ENCODE peak calls at places on chromosomes 11 and 22, in six cellular contexts. One of them, this sample, is unnamed.
A peak's percentile ranks its signal among the peaks of the same experiment; 100 is the strongest.

GRCh38 chr11:1814691-1815090 is 20.1 kb upstream of the SYT8 start:
- DNase-seq in thyroid gland: no peak
- DNase-seq in 8988T: no peak
- DNase-seq in activated CD4-positive, alpha-beta T cell treated with anti-CD3 and anti-CD28 coated beads, Interleukin-2, amount 10 ng/mL, durations not matched to agents 7 days and 5 days: no peak
- DNase-seq in activated naive CD4-positive, alpha-beta T cell: no peak
- DNase-seq in psoas muscle: no peak
- DNase-seq in this sample: no peak

GRCh38 chr11:6735306-6735705 is 36.5 kb downstream of the OR2AG2 start:
- DNase-seq in thyroid gland: no peak
- DNase-seq in 8988T: no peak
- DNase-seq in activated CD4-positive, alpha-beta T cell treated with anti-CD3 and anti-CD28 coated beads, Interleukin-2, amount 10 ng/mL, durations not matched to agents 7 days and 5 days: no peak
- DNase-seq in activated naive CD4-positive, alpha-beta T cell: no peak
- DNase-seq in psoas muscle: no peak
- DNase-seq in this sample: no peak

GRCh38 chr11:102546923-102547471 is 16.4 kb upstream of the MMP7 start:
- DNase-seq in thyroid gland: peak; percentile 71
- DNase-seq in 8988T: no peak
- DNase-seq in activated CD4-positive, alpha-beta T cell treated with anti-CD3 and anti-CD28 coated beads, Interleukin-2, amount 10 ng/mL, durations not matched to agents 7 days and 5 days: no peak
- DNase-seq in activated naive CD4-positive, alpha-beta T cell: no peak
- DNase-seq in psoas muscle: no peak
- DNase-seq in this sample: no peak

GRCh38 chr11:132627981-132628380 is 904.3 kb downstream of the OPCML start:
- DNase-seq in thyroid gland: no peak
- DNase-seq in 8988T: no peak
- DNase-seq in activated CD4-positive, alpha-beta T cell treated with anti-CD3 and anti-CD28 coated beads, Interleukin-2, amount 10 ng/mL, durations not matched to agents 7 days and 5 days: no peak
- DNase-seq in activated naive CD4-positive, alpha-beta T cell: no peak
- DNase-seq in psoas muscle: no peak
- DNase-seq in this sample: no peak

GRCh38 chr11:61533401-61533800 is 24.9 kb downstream of the LRRC10B start:
- DNase-seq in thyroid gland: peak; percentile 92
- DNase-seq in 8988T: no peak
- DNase-seq in activated CD4-positive, alpha-beta T cell treated with anti-CD3 and anti-CD28 coated beads, Interleukin-2, amount 10 ng/mL, durations not matched to agents 7 days and 5 days: no peak
- DNase-seq in activated naive CD4-positive, alpha-beta T cell: no peak
- DNase-seq in psoas muscle: no peak
- DNase-seq in this sample: no peak

GRCh38 chr11:45665206-45665932 is at the start of gene CHST1:
- DNase-seq in thyroid gland: peak; percentile 88
- DNase-seq in 8988T: peak; percentile 94
- DNase-seq in activated CD4-positive, alpha-beta T cell treated with anti-CD3 and anti-CD28 coated beads, Interleukin-2, amount 10 ng/mL, durations not matched to agents 7 days and 5 days: no peak
- DNase-seq in activated naive CD4-positive, alpha-beta T cell: no peak
- DNase-seq in psoas muscle: peak; percentile 73
- DNase-seq in this sample: no peak

GRCh38 chr11:326842-327580 is 6.4 kb upstream of the IFITM3 start:
- DNase-seq in thyroid gland: peak; percentile 83
- DNase-seq in 8988T: no peak
- DNase-seq in activated CD4-positive, alpha-beta T cell treated with anti-CD3 and anti-CD28 coated beads, Interleukin-2, amount 10 ng/mL, durations not matched to agents 7 days and 5 days: peak; percentile 59
- DNase-seq in activated naive CD4-positive, alpha-beta T cell: no peak
- DNase-seq in psoas muscle: peak; percentile 81
- DNase-seq in this sample: no peak

GRCh38 chr11:65078151-65078550 is 5.7 kb downstream of the CDCA5 start:
- DNase-seq in thyroid gland: peak; percentile 47
- DNase-seq in 8988T: peak; percentile 75
- DNase-seq in activated CD4-positive, alpha-beta T cell treated with anti-CD3 and anti-CD28 coated beads, Interleukin-2, amount 10 ng/mL, durations not matched to agents 7 days and 5 days: peak; percentile 81
- DNase-seq in activated naive CD4-positive, alpha-beta T cell: no peak
- DNase-seq in psoas muscle: peak; percentile 39
- DNase-seq in this sample: no peak

GRCh38 chr22:25546242-25546641 is 18.2 kb upstream of the GRK3 start:
- DNase-seq in thyroid gland: no peak
- DNase-seq in 8988T: no peak
- DNase-seq in activated CD4-positive, alpha-beta T cell treated with anti-CD3 and anti-CD28 coated beads, Interleukin-2, amount 10 ng/mL, durations not matched to agents 7 days and 5 days: no peak
- DNase-seq in activated naive CD4-positive, alpha-beta T cell: no peak
- DNase-seq in psoas muscle: no peak
- DNase-seq in this sample: no peak

GRCh38 chr11:64226507-64227051 is 505 bp downstream of the NUDT22 start:
- DNase-seq in thyroid gland: peak; percentile 58
- DNase-seq in 8988T: peak; percentile 52
- DNase-seq in activated CD4-positive, alpha-beta T cell treated with anti-CD3 and anti-CD28 coated beads, Interleukin-2, amount 10 ng/mL, durations not matched to agents 7 days and 5 days: peak; percentile 73
- DNase-seq in activated naive CD4-positive, alpha-beta T cell: no peak
- DNase-seq in psoas muscle: peak; percentile 69
- DNase-seq in this sample: no peak

GRCh38 chr22:43592470-43592869 is 180.7 kb downstream of the MPPED1 start:
- DNase-seq in thyroid gland: no peak
- DNase-seq in 8988T: no peak
- DNase-seq in activated CD4-positive, alpha-beta T cell treated with anti-CD3 and anti-CD28 coated beads, Interleukin-2, amount 10 ng/mL, durations not matched to agents 7 days and 5 days: no peak
- DNase-seq in activated naive CD4-positive, alpha-beta T cell: no peak
- DNase-seq in psoas muscle: no peak
- DNase-seq in this sample: no peak

GRCh38 chr22:45271667-45272188 is 13.0 kb upstream of the UPK3A start:
- DNase-seq in thyroid gland: no peak
- DNase-seq in 8988T: no peak
- DNase-seq in activated CD4-positive, alpha-beta T cell treated with anti-CD3 and anti-CD28 coated beads, Interleukin-2, amount 10 ng/mL, durations not matched to agents 7 days and 5 days: no peak
- DNase-seq in activated naive CD4-positive, alpha-beta T cell: no peak
- DNase-seq in psoas muscle: peak; percentile 67
- DNase-seq in this sample: no peak

GRCh38 chr11:70700453-70700852 is 302.1 kb downstream of the CTTN start:
- DNase-seq in thyroid gland: no peak
- DNase-seq in 8988T: no peak
- DNase-seq in activated CD4-positive, alpha-beta T cell treated with anti-CD3 and anti-CD28 coated beads, Interleukin-2, amount 10 ng/mL, durations not matched to agents 7 days and 5 days: no peak
- DNase-seq in activated naive CD4-positive, alpha-beta T cell: no peak
- DNase-seq in psoas muscle: no peak
- DNase-seq in this sample: no peak

GRCh38 chr11:75938543-75938942 is 123.5 kb downstream of the UVRAG start:
- DNase-seq in thyroid gland: no peak
- DNase-seq in 8988T: no peak
- DNase-seq in activated CD4-positive, alpha-beta T cell treated with anti-CD3 and anti-CD28 coated beads, Interleukin-2, amount 10 ng/mL, durations not matched to agents 7 days and 5 days: no peak
- DNase-seq in activated naive CD4-positive, alpha-beta T cell: no peak
- DNase-seq in psoas muscle: no peak
- DNase-seq in this sample: no peak

GRCh38 chr22:40588726-40589125 is 47.8 kb downstream of the MRTFA start:
- DNase-seq in thyroid gland: no peak
- DNase-seq in 8988T: no peak
- DNase-seq in activated CD4-positive, alpha-beta T cell treated with anti-CD3 and anti-CD28 coated beads, Interleukin-2, amount 10 ng/mL, durations not matched to agents 7 days and 5 days: no peak
- DNase-seq in activated naive CD4-positive, alpha-beta T cell: no peak
- DNase-seq in psoas muscle: no peak
- DNase-seq in this sample: no peak

GRCh38 chr11:17991799-17992433 is 20.9 kb downstream of the SERGEF start:
- DNase-seq in thyroid gland: peak; percentile 39
- DNase-seq in 8988T: peak; percentile 24
- DNase-seq in activated CD4-positive, alpha-beta T cell treated with anti-CD3 and anti-CD28 coated beads, Interleukin-2, amount 10 ng/mL, durations not matched to agents 7 days and 5 days: peak; percentile 69
- DNase-seq in activated naive CD4-positive, alpha-beta T cell: no peak
- DNase-seq in psoas muscle: no peak
- DNase-seq in this sample: no peak

GRCh38 chr11:84022221-84022620 is 736.1 kb upstream of the CCDC90B start:
- DNase-seq in thyroid gland: no peak
- DNase-seq in 8988T: no peak
- DNase-seq in activated CD4-positive, alpha-beta T cell treated with anti-CD3 and anti-CD28 coated beads, Interleukin-2, amount 10 ng/mL, durations not matched to agents 7 days and 5 days: no peak
- DNase-seq in activated naive CD4-positive, alpha-beta T cell: no peak
- DNase-seq in psoas muscle: no peak
- DNase-seq in this sample: no peak

GRCh38 chr11:13440100-13440855 is 22.7 kb downstream of the BTBD10 start:
- DNase-seq in thyroid gland: no peak
- DNase-seq in 8988T: no peak
- DNase-seq in activated CD4-positive, alpha-beta T cell treated with anti-CD3 and anti-CD28 coated beads, Interleukin-2, amount 10 ng/mL, durations not matched to agents 7 days and 5 days: no peak
- DNase-seq in activated naive CD4-positive, alpha-beta T cell: no peak
- DNase-seq in psoas muscle: peak; percentile 13
- DNase-seq in this sample: peak; percentile 91

GRCh38 chr22:38823076-38823475 is 20.8 kb downstream of the NPTXR start:
- DNase-seq in thyroid gland: no peak
- DNase-seq in 8988T: no peak
- DNase-seq in activated CD4-positive, alpha-beta T cell treated with anti-CD3 and anti-CD28 coated beads, Interleukin-2, amount 10 ng/mL, durations not matched to agents 7 days and 5 days: no peak
- DNase-seq in activated naive CD4-positive, alpha-beta T cell: no peak
- DNase-seq in psoas muscle: no peak
- DNase-seq in this sample: no peak

GRCh38 chr11:3849297-3849874 is 6.1 kb upstream of the STIM1 start:
- DNase-seq in thyroid gland: no peak
- DNase-seq in 8988T: no peak
- DNase-seq in activated CD4-positive, alpha-beta T cell treated with anti-CD3 and anti-CD28 coated beads, Interleukin-2, amount 10 ng/mL, durations not matched to agents 7 days and 5 days: peak; percentile 65
- DNase-seq in activated naive CD4-positive, alpha-beta T cell: no peak
- DNase-seq in psoas muscle: no peak
- DNase-seq in this sample: peak; percentile 9

This sample was measured in GM04503.